ENCODE peak calls at places on chromosomes 3 and 15, in six cellular contexts. D is PC-9, L is psoas muscle, Q is bronchial epithelial cell, B is OCI-LY7, P is type B pancreatic cell. I is an unnamed sample.

GRCh38 chr3:78645628-78646310 is 1122.0 kb downstream of the ROBO1 start:
- DNase-seq in D (peak; percentile 65), L (no peak), Q (peak; percentile 89), B (peak; percentile 56), P (no peak), I (no peak)

GRCh38 chr3:144879701-144880100 is 908.1 kb downstream of the DIPK2A start:
- DNase-seq in D (no peak), L (no peak), Q (no peak), B (no peak), P (no peak), I (no peak)

GRCh38 chr15:83913034-83913632 is 259.2 kb downstream of the ADAMTSL3 start:
- DNase-seq in D (no peak), L (no peak), Q (no peak), B (no peak), P (no peak), I (no peak)

GRCh38 chr3:81444817-81445460 is 316.5 kb downstream of the GBE1 start:
- DNase-seq in D (no peak), L (no peak), Q (no peak), B (no peak), P (no peak), I (no peak)

GRCh38 chr3:96548073-96548472 is 266.3 kb upstream of the EPHA6 start:
- DNase-seq in D (no peak), L (no peak), Q (no peak), B (no peak), P (no peak), I (no peak)

GRCh38 chr15:74793135-74794028 is 11.5 kb downstream of the CSK start:
- DNase-seq in D (no peak), L (no peak), Q (peak; percentile 15), B (peak; percentile 63), P (no peak), I (no peak)

GRCh38 chr3:133362539-133362938 is 37.3 kb upstream of the BFSP2 start:
- DNase-seq in D (no peak), L (no peak), Q (no peak), B (no peak), P (no peak), I (no peak)

GRCh38 chr3:120145498-120146285 is 51.4 kb upstream of the GSK3B start:
- DNase-seq in D (peak; percentile 89), L (no peak), Q (peak; percentile 99), B (no peak), P (no peak), I (no peak)

GRCh38 chr3:9691636-9692035 is 12.0 kb upstream of the CPNE9 start:
- DNase-seq in D (no peak), L (no peak), Q (no peak), B (no peak), P (no peak), I (no peak)

GRCh38 chr3:111768571-111769100 is 90.4 kb upstream of the PHLDB2 start:
- DNase-seq in D (no peak), L (no peak), Q (peak; percentile 98), B (no peak), P (no peak), I (peak; percentile 85)

GRCh38 chr15:77030928-77031375 is 36.0 kb downstream of the PSTPIP1 start:
- DNase-seq in D (no peak), L (no peak), Q (no peak), B (no peak), P (peak; percentile 68), I (no peak)

GRCh38 chr3:134483195-134483890 is 2.4 kb downstream of the ANAPC13 start:
- DNase-seq in D (no peak), L (no peak), Q (peak; percentile 94), B (no peak), P (no peak), I (no peak)

GRCh38 chr3:197737749-197738462 is 1.2 kb upstream of the RUBCN start:
- DNase-seq in D (no peak), L (no peak), Q (no peak), B (no peak), P (no peak), I (no peak)

GRCh38 chr3:134075568-134075825 is 45.8 kb upstream of the SLCO2A1 start:
- DNase-seq in D (no peak), L (no peak), Q (no peak), B (no peak), P (peak; percentile 58), I (no peak)

GRCh38 chr15:101676965-101677364 is 24.8 kb upstream of the TM2D3 start:
- DNase-seq in D (no peak), L (no peak), Q (no peak), B (no peak), P (no peak), I (no peak)

GRCh38 chr15:64883097-64883581 is 28.6 kb upstream of the ANKDD1A start:
- DNase-seq in D (no peak), L (no peak), Q (peak; percentile 87), B (no peak), P (no peak), I (no peak)

GRCh38 chr3:71850654-71851053 is 65.7 kb upstream of the PROK2 start:
- DNase-seq in D (no peak), L (no peak), Q (no peak), B (no peak), P (no peak), I (no peak)

GRCh38 chr3:124492824-124493223 is 237.4 kb upstream of the UMPS start:
- DNase-seq in D (peak; percentile 51), L (no peak), Q (peak; percentile 83), B (peak; percentile 4), P (no peak), I (no peak)

GRCh38 chr3:188584162-188584529 is 430.2 kb downstream of the LPP start:
- DNase-seq in D (no peak), L (no peak), Q (peak; percentile 88), B (peak; percentile 14), P (no peak), I (no peak)

GRCh38 chr3:114408763-114409162 is 114.9 kb downstream of the TIGIT start:
- DNase-seq in D (no peak), L (no peak), Q (no peak), B (no peak), P (no peak), I (no peak)

GRCh38 chr15:42368096-42368495 is 8.8 kb downstream of the CAPN3 start:
- DNase-seq in D (no peak), L (no peak), Q (no peak), B (no peak), P (no peak), I (peak; percentile 6)

GRCh38 chr15:78726870-78727551 is 84.3 kb downstream of the ADAMTS7 start:
- DNase-seq in D (peak; percentile 49), L (no peak), Q (peak; percentile 26), B (peak; percentile 78), P (peak; percentile 69), I (no peak)

GRCh38 chr3:134364061-134364935 is 9.9 kb downstream of the AMOTL2 start:
- DNase-seq in D (peak; percentile 95), L (peak; percentile 96), Q (peak; percentile 83), B (no peak), P (peak; percentile 90), I (peak; percentile 97)

GRCh38 chr3:47380601-47381316 is at the start of gene PTPN23:
- DNase-seq in D (peak; percentile 94), L (peak; percentile 99), Q (peak; percentile 96), B (peak; percentile 99), P (peak; percentile 100), I (peak; percentile 100)
- TF ChIP-seq CTCF in D (no peak), L (no peak), Q (no peak), B (no peak), P (no peak), I (no peak)

GRCh38 chr15:96326551-96327154 is 3.8 kb upstream of the NR2F2 start:
- DNase-seq in D (peak; percentile 56), L (peak; percentile 63), Q (no peak), B (no peak), P (no peak), I (no peak)
- TF ChIP-seq CTCF in D (no peak), L (no peak), Q (no peak), B (no peak), P (no peak), I (no peak)

GRCh38 chr3:46102059-46102779 is 74.9 kb upstream of the XCR1 start:
- DNase-seq in D (no peak), L (no peak), Q (no peak), B (no peak), P (no peak), I (no peak)
- TF ChIP-seq CTCF in D (peak; percentile 27), L (no peak), Q (no peak), B (peak; percentile 12), P (no peak), I (no peak)

GRCh38 chr3:64765951-64766350 is 78.2 kb upstream of the ADAMTS9 start:
- DNase-seq in D (no peak), L (no peak), Q (no peak), B (no peak), P (no peak), I (no peak)

GRCh38 chr3:64764386-64764929 is 76.7 kb upstream of the ADAMTS9 start:
- DNase-seq in D (no peak), L (no peak), Q (no peak), B (no peak), P (no peak), I (no peak)

GRCh38 chr3:64766463-64766862 is 78.7 kb upstream of the ADAMTS9 start:
- DNase-seq in D (no peak), L (no peak), Q (no peak), B (no peak), P (no peak), I (no peak)

GRCh38 chr3:64761729-64762432 is 74.1 kb upstream of the ADAMTS9 start:
- DNase-seq in D (no peak), L (no peak), Q (no peak), B (no peak), P (no peak), I (no peak)

DNA sequence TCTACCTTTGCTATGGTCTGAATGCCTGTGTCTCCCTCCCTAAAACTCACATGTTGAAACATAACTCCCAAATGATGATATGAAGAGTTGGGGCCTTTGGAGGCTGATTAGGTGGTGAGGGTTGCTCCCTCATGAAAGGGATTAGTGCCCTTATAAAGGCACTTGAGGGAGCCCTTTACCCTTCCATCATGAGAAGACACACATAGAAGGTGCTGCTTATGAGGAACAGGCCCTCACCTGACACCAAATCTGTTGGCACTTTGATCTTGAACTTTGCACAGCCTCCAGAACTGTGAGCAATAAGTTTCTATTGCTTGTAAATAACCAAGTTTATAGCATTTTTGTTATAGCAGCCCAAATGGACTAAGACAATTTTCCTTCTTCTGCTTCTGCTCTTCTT is 76.2 kb upstream of the ADAMTS9 start:
- DNase-seq in D (no peak), L (no peak), Q (peak; percentile 1), B (no peak), P (no peak), I (no peak)
- TF ChIP-seq CTCF in D (no peak), L (no peak), Q (peak; percentile 17), B (no peak), P (no peak), I (no peak)

DNA sequence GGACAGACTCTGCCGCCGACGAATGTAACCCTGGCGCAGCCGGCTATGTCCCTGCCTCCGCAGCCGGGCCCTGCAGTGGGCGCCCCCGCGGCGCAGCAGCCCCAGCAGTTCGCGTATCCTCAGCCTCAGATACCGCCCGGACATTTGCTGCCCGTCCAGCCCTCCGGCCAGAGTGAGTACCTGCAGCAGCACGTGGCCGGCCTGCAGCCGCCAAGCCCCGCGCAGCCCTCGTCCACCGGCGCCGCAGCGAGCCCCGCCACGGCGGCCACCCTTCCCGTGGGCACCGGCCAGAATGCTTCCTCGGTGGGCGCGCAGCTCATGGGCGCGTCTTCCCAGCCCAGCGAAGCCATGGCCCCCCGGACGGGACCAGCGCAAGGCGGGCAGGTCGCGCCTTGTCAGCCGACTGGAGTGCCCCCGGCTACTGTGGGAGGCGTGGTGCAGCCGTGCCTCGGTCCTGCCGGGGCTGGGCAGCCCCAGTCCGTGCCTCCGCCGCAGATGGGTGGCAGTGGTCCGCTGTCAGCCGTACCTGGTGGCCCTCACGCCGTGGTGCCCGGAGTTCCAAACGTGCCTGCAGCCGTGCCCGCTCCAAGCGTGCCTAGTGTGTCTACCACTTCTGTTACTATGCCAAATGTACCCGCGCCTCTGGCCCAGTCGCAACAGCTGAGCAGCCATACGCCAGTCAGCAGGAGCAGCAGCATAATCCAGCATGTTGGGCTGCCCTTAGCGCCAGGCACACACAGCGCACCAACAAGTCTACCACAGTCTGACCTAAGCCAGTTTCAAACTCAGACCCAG is 2.4 kb downstream of the TSC22D2 start:
- DNase-seq in D (no peak), L (peak; percentile 39), Q (no peak), B (peak; percentile 55), P (peak; percentile 69), I (peak; percentile 83)
- TF ChIP-seq CTCF in D (peak; percentile 20), L (no peak), Q (no peak), B (peak; percentile 23), P (no peak), I (no peak)

I was measured in osteocyte.